ENCODE peak calls at places on chromosomes 12 and 14, in six cellular contexts. Q, W, T, X, F and G are unnamed samples.

GRCh38 chr14:51653096-51653814 is 1.5 kb downstream of the FRMD6 start:
- DNase-seq in F (no peak), T (peak; percentile 60), X (peak; percentile 29), Q (no peak), W (no peak), G (no peak)

GRCh38 chr12:92464911-92465310 is 237.9 kb upstream of the PLEKHG7 start:
- DNase-seq in F (no peak), W (no peak), T (no peak), Q (no peak), X (no peak), G (no peak)

GRCh38 chr12:108260039-108260438 is 79.1 kb downstream of the CMKLR1 start:
- DNase-seq in F (no peak), X (no peak), W (no peak), T (no peak), Q (no peak), G (no peak)

GRCh38 chr12:63802012-63802608 is 22.4 kb downstream of the RXYLT1 start:
- DNase-seq in Q (no peak), F (no peak), W (no peak), X (peak; percentile 33), T (peak; percentile 25), G (no peak)

GRCh38 chr12:108768591-108769500 is 37.5 kb upstream of the CORO1C start:
- DNase-seq in W (peak; percentile 42), X (peak; percentile 84), F (peak; percentile 68), T (no peak), Q (peak; percentile 82), G (peak; percentile 78)

GRCh38 chr12:125331342-125332052 is 266.3 kb downstream of the AACS start:
- DNase-seq in Q (no peak), W (no peak), X (peak; percentile 7), F (no peak), T (no peak), G (no peak)

GRCh38 chr14:87690076-87690661 is 302.8 kb downstream of the GALC start:
- DNase-seq in T (no peak), X (no peak), F (no peak), W (no peak), Q (no peak), G (no peak)

GRCh38 chr14:58557242-58557641 is 80.5 kb upstream of the DACT1 start:
- DNase-seq in F (no peak), X (no peak), W (no peak), Q (no peak), T (peak; percentile 44), G (no peak)

GRCh38 chr12:56103066-56103711 is 1.2 kb upstream of the PA2G4 start:
- DNase-seq in X (no peak), W (no peak), F (no peak), Q (no peak), T (no peak), G (no peak)

GRCh38 chr12:19850341-19851065 is 411.2 kb downstream of the AEBP2 start:
- DNase-seq in Q (no peak), F (no peak), T (peak; percentile 53), X (no peak), W (no peak), G (no peak)

GRCh38 chr12:128772249-128772648 is 51.5 kb downstream of the SLC15A4 start:
- DNase-seq in T (no peak), F (no peak), W (no peak), X (no peak), Q (no peak), G (no peak)

GRCh38 chr14:104939666-104940410 is 15.2 kb downstream of the PLD4 start:
- DNase-seq in W (no peak), F (no peak), Q (peak; percentile 42), T (no peak), X (no peak), G (no peak)

GRCh38 chr12:96157427-96157826 is 36.7 kb upstream of the ELK3 start:
- DNase-seq in T (no peak), W (no peak), F (no peak), X (no peak), Q (no peak), G (no peak)

GRCh38 chr14:34843011-34843554 is 32.1 kb downstream of the BAZ1A start:
- DNase-seq in X (peak; percentile 32), T (peak; percentile 86), Q (no peak), F (no peak), W (no peak), G (no peak)

GRCh38 chr12:127582074-127582473 is 684.9 kb upstream of the TMEM132C start:
- DNase-seq in Q (no peak), F (no peak), W (no peak), T (no peak), X (no peak), G (no peak)

GRCh38 chr14:32453857-32454810 is 125.0 kb downstream of the AKAP6 start:
- DNase-seq in X (no peak), Q (no peak), F (no peak), W (no peak), T (peak; percentile 16), G (no peak)

GRCh38 chr12:68498736-68499135 is 112.0 kb upstream of the RAP1B start:
- DNase-seq in F (no peak), Q (no peak), W (no peak), X (no peak), T (no peak), G (no peak)

GRCh38 chr14:105021656-105022275 is 883 bp upstream of the CDCA4 start:
- DNase-seq in W (peak; percentile 23), F (no peak), X (peak; percentile 76), T (peak; percentile 44), Q (peak; percentile 63), G (peak; percentile 78)

GRCh38 chr12:64724201-64724745 is 34.9 kb downstream of the GNS start:
- DNase-seq in W (no peak), Q (no peak), F (no peak), T (no peak), X (no peak), G (no peak)

GRCh38 chr12:132178314-132178713 is 34.1 kb downstream of the NOC4L start:
- DNase-seq in X (no peak), W (no peak), Q (no peak), T (no peak), F (no peak), G (no peak)

GRCh38 chr14:50389668-50390441 is 6.8 kb downstream of the CDKL1 start:
- DNase-seq in Q (no peak), T (no peak), X (peak; percentile 21), F (no peak), W (no peak), G (no peak)

GRCh38 chr12:62882140-62882539 is 52.8 kb downstream of the PPM1H start:
- DNase-seq in W (no peak), T (no peak), Q (no peak), X (no peak), F (no peak), G (no peak)

GRCh38 chr12:50825372-50825838 is 17.3 kb upstream of the TMPRSS12 start:
- DNase-seq in T (peak; percentile 83), X (peak; percentile 25), F (no peak), W (peak; percentile 17), Q (no peak), G (no peak)

GRCh38 chr14:102629700-102630365 is 37.4 kb downstream of the RCOR1 start:
- DNase-seq in Q (no peak), X (no peak), T (peak; percentile 25), W (no peak), F (no peak), G (no peak)

GRCh38 chr12:111069886-111070285 is 149.5 kb upstream of the MYL2 start:
- DNase-seq in X (no peak), F (no peak), Q (no peak), T (no peak), W (no peak), G (no peak)

GRCh38 chr14:26008290-26008689 is 589.5 kb downstream of the NOVA1 start:
- DNase-seq in W (no peak), Q (no peak), X (no peak), F (no peak), T (no peak), G (no peak)

GRCh38 chr12:508795-509194 is 49.1 kb downstream of the B4GALNT3 start:
- DNase-seq in Q (no peak), T (no peak), F (no peak), W (no peak), X (no peak), G (peak; percentile 73)

GRCh38 chr12:68048648-68049297 is 59.5 kb downstream of the IFNG-AS1 start:
- DNase-seq in T (no peak), X (no peak), W (no peak), F (no peak), Q (no peak), G (no peak)

GRCh38 chr14:97071177-97071576 is 274.0 kb downstream of the VRK1 start:
- DNase-seq in T (no peak), X (no peak), F (no peak), Q (no peak), W (no peak), G (no peak)

GRCh38 chr12:120455302-120455701 is 9.1 kb downstream of the GATC start:
- DNase-seq in X (no peak), Q (no peak), T (no peak), W (peak; percentile 92), F (no peak), G (no peak)

GRCh38 chr12:18057051-18057450 is 32.9 kb downstream of the RERGL start:
- DNase-seq in Q (no peak), F (no peak), W (no peak), X (no peak), T (no peak), G (no peak)

GRCh38 chr14:61103541-61104339 is 122.7 kb downstream of the SLC38A6 start:
- DNase-seq in T (peak; percentile 99), X (peak; percentile 96), F (no peak), W (no peak), Q (no peak), G (no peak)

GRCh38 chr14:24074625-24075484 is 3.5 kb downstream of the CPNE6 start:
- DNase-seq in W (peak; percentile 53), Q (no peak), X (no peak), F (peak; percentile 82), T (no peak), G (peak; percentile 24)
- H3K4me1 ChIP-seq in W (no peaks in the 10 kb centered on the region), Q (no peaks in the 10 kb centered on the region), X (no peaks in the 10 kb centered on the region), F (peaks cover 32% of the 10 kb centered on the region), T (no peaks in the 10 kb centered on the region), G (peaks cover 17% of the 10 kb centered on the region)

GRCh38 chr14:99602788-99603415 is 1.1 kb downstream of the CCDC85C start:
- DNase-seq in F (no peak), W (no peak), X (no peak), Q (no peak), T (no peak), G (peak; percentile 64)
- H3K4me3 ChIP-seq in F (peak overlapping the region; percentile 53), W (peak overlapping the region; percentile 15), X (peak overlapping the region; percentile 81), Q (peak overlapping the region; percentile 89), T (peak overlapping the region; percentile 69), G (peak overlapping the region; percentile 32)

GRCh38 chr12:73656375-73656774 is 881.3 kb upstream of the ATXN7L3B start:
- DNase-seq in W (no peak), F (no peak), T (no peak), Q (no peak), X (no peak), G (no peak)
- TF ChIP-seq CTCF in W (no peak), F (no peak), T (no peak), Q (no peak), X (no peak), G (no peak)

DNA sequence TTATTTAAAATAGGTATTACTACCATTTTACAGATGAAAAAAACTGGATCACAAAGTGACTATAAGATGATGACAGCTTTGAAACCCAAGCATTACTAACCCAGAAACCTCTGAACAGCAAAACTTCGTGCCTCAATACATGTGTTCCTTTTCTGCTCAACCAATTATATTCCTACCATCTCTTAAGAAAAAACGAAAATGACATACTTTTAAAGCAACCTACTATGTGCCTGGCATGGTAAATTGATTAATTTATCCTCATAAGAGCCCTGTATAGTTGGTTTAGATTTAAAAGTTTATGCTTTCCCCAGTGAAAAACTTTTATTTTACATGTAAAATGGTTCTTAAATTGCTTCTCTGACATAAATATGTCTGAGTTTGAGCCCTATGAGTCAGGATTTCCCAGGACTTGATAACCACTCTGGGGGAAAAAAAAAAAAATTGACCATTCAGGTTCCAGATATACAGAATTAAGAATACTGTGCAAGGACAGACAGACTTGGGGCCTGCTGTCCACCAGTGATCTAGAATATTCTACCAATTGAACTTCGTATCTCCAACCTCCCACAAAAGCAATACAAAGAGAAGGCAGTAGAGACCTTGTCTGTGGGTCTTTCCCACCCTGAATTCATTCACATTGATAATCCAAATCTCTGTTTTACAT is 4.3 kb downstream of the SINHCAF start:
- DNase-seq in X (no peak), F (no peak), T (peak; percentile 62), W (no peak), Q (no peak), G (no peak)
- H3K4me1 ChIP-seq in X (peaks cover 59% of the 10 kb centered on the region), F (no peaks in the 10 kb centered on the region), T (peaks cover 3% of the 10 kb centered on the region), W (peaks cover 17% of the 10 kb centered on the region), Q (peaks cover 55% of the 10 kb centered on the region), G (peaks cover 7% of the 10 kb centered on the region)